ENCODE peak calls at places on chromosomes 11 and 22, in five cellular contexts. Y is stimulated activated CD4-positive, alpha-beta T cell treated with anti-CD3 and anti-CD28 coated beads, TNF-alpha, amount 100 ng/mL, for 48 hours; G is upper lobe of right lung; Q is activated CD4-positive, alpha-beta T cell treated with anti-CD3 and anti-CD28 coated beads, Interleukin-2, amount 50 U/mL, for 1 hour; I is fibroblast of mammary gland. E is an unnamed sample.

GRCh38 chr22:48690583-48691317 is 1136.9 kb downstream of the BRD1 start:
- DNase-seq in Q (no peak), G (no peak), I (no peak), Y (no peak), E (no peak)

GRCh38 chr11:45812581-45813548 is 7.9 kb downstream of the SLC35C1 start:
- DNase-seq in Q (no peak), Y (no peak), I (no peak), G (no peak), E (no peak)

GRCh38 chr11:118615282-118615979 is 8.0 kb downstream of the PHLDB1 start:
- DNase-seq in Q (no peak), I (no peak), Y (no peak), G (peak; percentile 43), E (no peak)

GRCh38 chr11:8812438-8812837 is 98.6 kb upstream of the AKIP1 start:
- DNase-seq in Y (no peak), G (peak; percentile 87), Q (no peak), I (peak; percentile 73), E (no peak)

GRCh38 chr22:47587361-47587760 is 824.9 kb downstream of the TBC1D22A start:
- DNase-seq in I (no peak), Q (no peak), Y (no peak), G (peak; percentile 18), E (no peak)

GRCh38 chr11:4680341-4680740 is 17.3 kb downstream of the OR51E2 start:
- DNase-seq in Y (no peak), Q (no peak), G (no peak), I (no peak), E (no peak)

GRCh38 chr22:48743601-48744282 is 1083.9 kb downstream of the BRD1 start:
- DNase-seq in Y (no peak), Q (no peak), I (no peak), G (no peak), E (no peak)

GRCh38 chr11:44002191-44003093 is 45.3 kb upstream of the ACCSL start:
- DNase-seq in I (no peak), Y (no peak), G (no peak), Q (no peak), E (no peak)

GRCh38 chr11:104572279-104572678 is 326.0 kb downstream of the CASP12 start:
- DNase-seq in G (no peak), I (peak; percentile 25), Q (no peak), Y (no peak), E (no peak)

GRCh38 chr11:2267306-2267861 is 3.0 kb downstream of the ASCL2 start:
- DNase-seq in Y (no peak), Q (no peak), I (no peak), G (peak; percentile 57), E (no peak)

GRCh38 chr11:132858203-132858602 is 674.1 kb downstream of the OPCML start:
- DNase-seq in Y (no peak), Q (no peak), I (no peak), G (no peak), E (no peak)

GRCh38 chr22:40982482-40983385 is 31.6 kb downstream of the RBX1 start:
- DNase-seq in I (no peak), Y (no peak), G (no peak), Q (no peak), E (peak; percentile 4)